ENCODE peak calls at places on chromosomes 12 and 14, in seven cellular contexts. P, J, I, U, H, X and W are unnamed samples.
A peak's percentile ranks its signal among the peaks of the same experiment; 100 is the strongest.

GRCh38 chr12:116143883-116144266 is 133.6 kb downstream of the MED13L start:
- DNase-seq in P (no peak), J (no peak), I (no peak), U (no peak), H (peak; percentile 44), X (no peak), W (no peak)

GRCh38 chr14:102878970-102879460 is 43.4 kb upstream of the AMN start:
- DNase-seq in P (no peak), J (no peak), I (no peak), U (no peak), H (no peak), X (peak; percentile 44), W (no peak)

GRCh38 chr14:36477266-36477665 is 42.8 kb downstream of the NKX2-1 start:
- DNase-seq in P (no peak), J (no peak), I (no peak), U (no peak), H (no peak), X (no peak), W (no peak)

GRCh38 chr12:73731658-73732057 is 806.0 kb upstream of the ATXN7L3B start:
- DNase-seq in P (no peak), J (no peak), I (no peak), U (no peak), H (no peak), X (no peak), W (no peak)

GRCh38 chr12:91140660-91141045 is 29.4 kb upstream of the LUM start:
- DNase-seq in P (no peak), J (no peak), I (no peak), U (no peak), H (no peak), X (peak; percentile 17), W (no peak)

GRCh38 chr14:64682173-64682710 is 22.0 kb upstream of the PLEKHG3 start:
- DNase-seq in P (no peak), J (peak; percentile 77), I (peak; percentile 85), U (peak; percentile 67), H (no peak), X (peak; percentile 82), W (no peak)

GRCh38 chr12:85720308-85721033 is 115.7 kb downstream of the RASSF9 start:
- DNase-seq in P (no peak), J (no peak), I (no peak), U (no peak), H (no peak), X (no peak), W (no peak)

GRCh38 chr12:115895247-115895646 is 382.2 kb downstream of the MED13L start:
- DNase-seq in P (no peak), J (no peak), I (no peak), U (no peak), H (no peak), X (no peak), W (no peak)

GRCh38 chr12:67040861-67041137 is 228.4 kb upstream of the CAND1 start:
- DNase-seq in P (no peak), J (no peak), I (no peak), U (no peak), H (no peak), X (no peak), W (no peak)

GRCh38 chr14:105205718-105206208 is 24.7 kb upstream of the NUDT14 start:
- DNase-seq in P (no peak), J (no peak), I (no peak), U (no peak), H (no peak), X (no peak), W (no peak)

GRCh38 chr14:100436745-100437406 is 113.7 kb downstream of the SLC25A47 start:
- DNase-seq in P (no peak), J (peak; percentile 47), I (no peak), U (no peak), H (no peak), X (no peak), W (peak; percentile 67)

GRCh38 chr12:9674226-9674590 is 4.7 kb downstream of the CLEC2D start:
- DNase-seq in P (no peak), J (no peak), I (no peak), U (no peak), H (no peak), X (no peak), W (no peak)

GRCh38 chr12:11653215-11653753 is 3.8 kb downstream of the ETV6 start:
- DNase-seq in P (no peak), J (no peak), I (no peak), U (no peak), H (no peak), X (no peak), W (no peak)

GRCh38 chr12:18589316-18589715 is 148.5 kb downstream of the PLCZ1 start:
- DNase-seq in P (no peak), J (no peak), I (no peak), U (no peak), H (no peak), X (no peak), W (no peak)

GRCh38 chr14:21072781-21073339 is 2.8 kb downstream of the ARHGEF40 start:
- DNase-seq in P (no peak), J (no peak), I (no peak), U (no peak), H (no peak), X (no peak), W (no peak)

GRCh38 chr14:46054526-46054925 is 597.1 kb downstream of the RPL10L start:
- DNase-seq in P (no peak), J (no peak), I (no peak), U (no peak), H (no peak), X (no peak), W (no peak)

GRCh38 chr14:42947991-42948390 is 1341.3 kb downstream of the LRFN5 start:
- DNase-seq in P (no peak), J (no peak), I (no peak), U (no peak), H (no peak), X (no peak), W (no peak)

GRCh38 chr14:101810897-101811620 is 49.5 kb downstream of the PPP2R5C start:
- DNase-seq in P (no peak), J (no peak), I (no peak), U (no peak), H (no peak), X (no peak), W (no peak)

GRCh38 chr14:97056086-97056485 is 258.9 kb downstream of the VRK1 start:
- DNase-seq in P (no peak), J (no peak), I (no peak), U (no peak), H (no peak), X (no peak), W (no peak)

GRCh38 chr14:105253329-105253682 is 5.0 kb downstream of the BTBD6 start:
- DNase-seq in P (no peak), J (no peak), I (peak; percentile 68), U (no peak), H (no peak), X (no peak), W (no peak)

DNA sequence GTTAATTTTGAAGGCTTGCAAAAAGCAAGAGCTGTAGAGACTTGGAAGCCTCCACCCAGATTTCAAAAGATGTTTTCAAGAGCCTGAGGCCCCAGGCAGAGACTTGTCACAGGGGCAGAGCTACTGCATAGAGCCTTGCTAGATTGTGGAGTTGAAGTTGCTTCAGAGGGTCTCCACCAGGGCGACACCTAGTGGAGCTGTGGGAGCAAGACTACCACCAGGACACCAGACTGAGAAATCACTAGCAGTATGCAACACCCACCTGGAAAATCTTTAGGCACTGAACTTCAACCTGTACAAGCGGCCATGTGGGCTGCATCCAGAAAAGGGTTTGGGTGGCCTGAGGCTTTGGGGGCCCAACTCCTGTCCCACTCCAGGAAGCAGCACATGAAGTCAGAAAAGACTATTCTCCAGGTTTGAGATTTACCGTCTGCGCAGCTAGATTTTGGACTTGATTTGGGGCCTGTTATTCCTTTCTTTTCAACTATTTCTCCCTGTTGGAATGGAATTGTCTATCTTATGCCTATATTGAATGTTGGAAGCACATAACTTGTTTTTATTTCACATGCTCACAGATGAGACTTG is 508.5 kb downstream of the FLRT2 start:
- DNase-seq in P (no peak), J (peak; percentile 14), I (no peak), U (no peak), H (peak; percentile 55), X (peak; percentile 77), W (no peak)
- TF ChIP-seq CTCF in P (peak; percentile 70), J (peak; percentile 55), I (peak; percentile 64), U (no peak), H (peak; percentile 75), X (peak; percentile 62), W (no peak)

GRCh38 chr14:90599748-90600507 is 203.1 kb downstream of the CALM1 start:
- DNase-seq in P (peak; percentile 8), J (peak; percentile 74), I (no peak), U (no peak), H (no peak), X (peak; percentile 50), W (no peak)
- TF ChIP-seq CTCF in P (peak; percentile 62), J (peak; percentile 56), I (no peak), U (peak; percentile 34), H (no peak), X (peak; percentile 45), W (no peak)

GRCh38 chr12:103505371-103506236 is 9.8 kb upstream of the C12orf42 start:
- DNase-seq in P (no peak), J (no peak), I (no peak), U (no peak), H (no peak), X (no peak), W (no peak)
- TF ChIP-seq CTCF in P (no peak), J (no peak), I (no peak), U (no peak), H (no peak), X (no peak), W (no peak)

GRCh38 chr14:52272375-52272774 is 4.9 kb downstream of the PTGDR start:
- DNase-seq in P (peak; percentile 10), J (no peak), I (no peak), U (no peak), H (peak; percentile 64), X (no peak), W (no peak)
- TF ChIP-seq CTCF in P (peak; percentile 60), J (no peak), I (no peak), U (no peak), H (peak; percentile 63), X (peak; percentile 10), W (no peak)